ENCODE peak calls at places on chromosomes 7 and 10, in six cellular contexts. One of them, this sample, is unnamed. For H3K4me1 and H3K9me3, the result is how much of the 10 kb centered on the place peaks cover.

GRCh38 chr10:88851706-88852105 is at the start of gene ANKRD22:
- DNase-seq in gastrocnemius medialis: no peak
- DNase-seq in prostate gland: peak
- DNase-seq in stomach: peak
- DNase-seq in heart left ventricle: no peak
- DNase-seq in CD4-positive, CD25-positive, alpha-beta regulatory T cell: no peak
- DNase-seq in this sample: no peak

GRCh38 chr7:135900186-135900585 is 77.0 kb downstream of the MTPN start:
- DNase-seq in stomach: no peak
- DNase-seq in heart left ventricle: no peak
- DNase-seq in gastrocnemius medialis: no peak
- DNase-seq in CD4-positive, CD25-positive, alpha-beta regulatory T cell: no peak
- DNase-seq in prostate gland: no peak
- DNase-seq in this sample: no peak

GRCh38 chr10:24722676-24723385 is 856 bp downstream of the ARHGAP21 start:
- DNase-seq in heart left ventricle: peak
- DNase-seq in CD4-positive, CD25-positive, alpha-beta regulatory T cell: peak
- DNase-seq in prostate gland: peak
- DNase-seq in stomach: peak
- DNase-seq in gastrocnemius medialis: peak
- DNase-seq in this sample: peak

GRCh38 chr10:129959544-129960492 is 4.3 kb downstream of the EBF3 start:
- DNase-seq in heart left ventricle: no peak
- DNase-seq in CD4-positive, CD25-positive, alpha-beta regulatory T cell: no peak
- DNase-seq in gastrocnemius medialis: no peak
- DNase-seq in prostate gland: no peak
- DNase-seq in stomach: peak
- DNase-seq in this sample: peak

GRCh38 chr7:54678763-54679396 is 80.1 kb downstream of the SEC61G start:
- DNase-seq in prostate gland: no peak
- DNase-seq in gastrocnemius medialis: no peak
- DNase-seq in CD4-positive, CD25-positive, alpha-beta regulatory T cell: no peak
- DNase-seq in heart left ventricle: no peak
- DNase-seq in stomach: no peak
- DNase-seq in this sample: no peak

GRCh38 chr10:133324198-133324792 is 12.4 kb downstream of the CALY start:
- DNase-seq in heart left ventricle: no peak
- DNase-seq in CD4-positive, CD25-positive, alpha-beta regulatory T cell: peak
- DNase-seq in prostate gland: peak
- DNase-seq in gastrocnemius medialis: peak
- DNase-seq in stomach: peak
- DNase-seq in this sample: peak

GRCh38 chr10:24552346-24553016 is 171.2 kb downstream of the ARHGAP21 start:
- DNase-seq in stomach: peak
- DNase-seq in gastrocnemius medialis: peak
- DNase-seq in heart left ventricle: no peak
- DNase-seq in prostate gland: peak
- DNase-seq in CD4-positive, CD25-positive, alpha-beta regulatory T cell: no peak
- DNase-seq in this sample: peak

GRCh38 chr7:44767134-44767911 is 18.7 kb downstream of the ZMIZ2 start:
- DNase-seq in prostate gland: no peak
- DNase-seq in heart left ventricle: no peak
- DNase-seq in stomach: no peak
- DNase-seq in gastrocnemius medialis: no peak
- DNase-seq in CD4-positive, CD25-positive, alpha-beta regulatory T cell: no peak
- DNase-seq in this sample: no peak

GRCh38 chr10:102916173-102916572 is 1.9 kb upstream of the CNNM2 start:
- DNase-seq in heart left ventricle: no peak
- DNase-seq in stomach: no peak
- DNase-seq in CD4-positive, CD25-positive, alpha-beta regulatory T cell: no peak
- DNase-seq in gastrocnemius medialis: no peak
- DNase-seq in prostate gland: no peak
- DNase-seq in this sample: no peak

GRCh38 chr7:32583791-32584190 is 88.5 kb downstream of the AVL9 start:
- DNase-seq in heart left ventricle: no peak
- DNase-seq in CD4-positive, CD25-positive, alpha-beta regulatory T cell: no peak
- DNase-seq in stomach: no peak
- DNase-seq in prostate gland: no peak
- DNase-seq in gastrocnemius medialis: no peak
- DNase-seq in this sample: no peak

GRCh38 chr7:83486536-83486935 is 162.4 kb downstream of the SEMA3E start:
- DNase-seq in prostate gland: peak
- DNase-seq in heart left ventricle: no peak
- DNase-seq in stomach: no peak
- DNase-seq in gastrocnemius medialis: no peak
- DNase-seq in CD4-positive, CD25-positive, alpha-beta regulatory T cell: no peak
- DNase-seq in this sample: no peak

GRCh38 chr10:5448333-5449048 is 36.1 kb downstream of the NET1 start:
- DNase-seq in gastrocnemius medialis: no peak
- DNase-seq in prostate gland: no peak
- DNase-seq in stomach: no peak
- DNase-seq in heart left ventricle: no peak
- DNase-seq in CD4-positive, CD25-positive, alpha-beta regulatory T cell: no peak
- DNase-seq in this sample: no peak
- H3K4me3 ChIP-seq in gastrocnemius medialis: peak
- H3K4me3 ChIP-seq in prostate gland: peak
- H3K4me3 ChIP-seq in stomach: peak
- H3K4me3 ChIP-seq in heart left ventricle: peak
- H3K4me3 ChIP-seq in CD4-positive, CD25-positive, alpha-beta regulatory T cell: peak
- H3K4me3 ChIP-seq in this sample: peak

DNA sequence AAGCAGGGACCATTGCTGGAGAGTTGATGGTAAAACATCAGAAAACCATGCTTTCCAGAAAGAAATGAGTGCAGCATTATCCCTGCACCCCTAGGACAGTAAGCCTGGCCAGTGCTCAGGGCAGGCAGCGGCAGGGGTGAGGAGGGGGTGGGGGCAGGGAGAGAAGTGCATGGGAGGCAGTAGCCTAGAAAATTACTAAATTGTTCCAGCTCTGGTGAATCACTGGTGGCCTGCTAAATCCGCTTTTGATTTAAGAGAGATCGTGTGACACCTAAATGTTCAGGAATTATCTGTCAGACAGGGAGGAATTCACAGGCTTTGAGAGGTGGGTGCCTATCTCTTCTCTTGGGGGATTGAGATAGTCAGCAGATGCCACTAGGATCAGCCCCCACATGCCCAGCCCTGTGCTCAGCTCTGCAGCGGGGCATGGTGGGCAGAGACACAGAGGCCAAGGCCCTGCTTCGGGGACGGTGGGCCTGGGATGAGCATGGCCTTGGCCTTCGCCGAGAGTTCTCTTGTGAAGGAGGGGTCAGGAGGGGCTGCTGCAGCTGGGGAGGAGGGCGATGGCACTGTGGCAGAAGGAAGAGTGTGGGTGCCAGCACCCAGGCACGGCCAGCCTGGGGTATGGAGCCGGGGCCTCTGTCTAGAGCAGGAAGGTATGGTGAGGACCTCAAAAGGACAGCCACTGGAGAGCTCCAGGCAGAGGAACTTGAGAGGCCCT is 5.0 kb upstream of the AQP1 start:
- DNase-seq in heart left ventricle: no peak
- DNase-seq in gastrocnemius medialis: no peak
- DNase-seq in prostate gland: no peak
- DNase-seq in CD4-positive, CD25-positive, alpha-beta regulatory T cell: no peak
- DNase-seq in stomach: no peak
- DNase-seq in this sample: no peak
- H3K4me1 ChIP-seq in heart left ventricle: half or more
- H3K4me1 ChIP-seq in gastrocnemius medialis: under half
- H3K4me1 ChIP-seq in prostate gland: under half
- H3K4me1 ChIP-seq in CD4-positive, CD25-positive, alpha-beta regulatory T cell: under half
- H3K4me1 ChIP-seq in stomach: under half
- H3K4me1 ChIP-seq in this sample: under half

GRCh38 chr10:109067051-109067450 is 856.3 kb downstream of the XPNPEP1 start:
- DNase-seq in gastrocnemius medialis: no peak
- DNase-seq in heart left ventricle: no peak
- DNase-seq in CD4-positive, CD25-positive, alpha-beta regulatory T cell: no peak
- DNase-seq in prostate gland: no peak
- DNase-seq in stomach: no peak
- DNase-seq in this sample: no peak
- H3K9me3 ChIP-seq in gastrocnemius medialis: under half
- H3K9me3 ChIP-seq in heart left ventricle: under half
- H3K9me3 ChIP-seq in CD4-positive, CD25-positive, alpha-beta regulatory T cell: under half
- H3K9me3 ChIP-seq in prostate gland: under half
- H3K9me3 ChIP-seq in stomach: under half
- H3K9me3 ChIP-seq in this sample: under half

GRCh38 chr10:5187852-5188251 is 2.9 kb upstream of the AKR1C8 start:
- DNase-seq in prostate gland: no peak
- DNase-seq in stomach: no peak
- DNase-seq in gastrocnemius medialis: no peak
- DNase-seq in CD4-positive, CD25-positive, alpha-beta regulatory T cell: no peak
- DNase-seq in heart left ventricle: no peak
- DNase-seq in this sample: no peak

GRCh38 chr10:5188358-5188757 is 3.4 kb upstream of the AKR1C8 start:
- DNase-seq in stomach: no peak
- DNase-seq in CD4-positive, CD25-positive, alpha-beta regulatory T cell: no peak
- DNase-seq in gastrocnemius medialis: no peak
- DNase-seq in prostate gland: no peak
- DNase-seq in heart left ventricle: no peak
- DNase-seq in this sample: no peak

GRCh38 chr10:5183923-5184322 is 1.0 kb downstream of the AKR1C8 start:
- DNase-seq in heart left ventricle: no peak
- DNase-seq in gastrocnemius medialis: no peak
- DNase-seq in prostate gland: no peak
- DNase-seq in stomach: no peak
- DNase-seq in CD4-positive, CD25-positive, alpha-beta regulatory T cell: no peak
- DNase-seq in this sample: no peak

DNA sequence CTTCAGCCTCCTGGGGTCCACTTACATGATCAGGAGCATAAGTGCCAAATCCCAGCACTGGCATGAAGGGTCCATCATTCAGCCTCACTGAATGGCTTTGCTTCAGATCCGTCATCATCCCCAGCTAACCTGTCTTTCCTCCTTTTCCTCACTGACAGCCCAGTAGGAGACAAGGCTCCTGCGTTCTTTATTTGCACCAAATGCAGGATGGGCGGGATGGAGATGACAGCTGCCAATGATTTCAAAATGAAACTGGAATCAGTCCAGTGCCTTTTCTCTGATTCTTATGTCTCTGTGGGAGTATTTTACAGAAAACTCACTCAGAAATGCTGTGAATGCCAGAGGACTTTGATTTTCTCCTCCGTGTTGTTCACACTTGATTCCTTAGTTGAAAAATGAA is at the start of gene AKR1C8:
- DNase-seq in stomach: no peak
- DNase-seq in gastrocnemius medialis: no peak
- DNase-seq in prostate gland: no peak
- DNase-seq in CD4-positive, CD25-positive, alpha-beta regulatory T cell: no peak
- DNase-seq in heart left ventricle: no peak
- DNase-seq in this sample: no peak
- H3K4me3 ChIP-seq in stomach: no peak
- H3K4me3 ChIP-seq in gastrocnemius medialis: no peak
- H3K4me3 ChIP-seq in prostate gland: no peak
- H3K4me3 ChIP-seq in CD4-positive, CD25-positive, alpha-beta regulatory T cell: no peak
- H3K4me3 ChIP-seq in heart left ventricle: no peak
- H3K4me3 ChIP-seq in this sample: no peak

DNA sequence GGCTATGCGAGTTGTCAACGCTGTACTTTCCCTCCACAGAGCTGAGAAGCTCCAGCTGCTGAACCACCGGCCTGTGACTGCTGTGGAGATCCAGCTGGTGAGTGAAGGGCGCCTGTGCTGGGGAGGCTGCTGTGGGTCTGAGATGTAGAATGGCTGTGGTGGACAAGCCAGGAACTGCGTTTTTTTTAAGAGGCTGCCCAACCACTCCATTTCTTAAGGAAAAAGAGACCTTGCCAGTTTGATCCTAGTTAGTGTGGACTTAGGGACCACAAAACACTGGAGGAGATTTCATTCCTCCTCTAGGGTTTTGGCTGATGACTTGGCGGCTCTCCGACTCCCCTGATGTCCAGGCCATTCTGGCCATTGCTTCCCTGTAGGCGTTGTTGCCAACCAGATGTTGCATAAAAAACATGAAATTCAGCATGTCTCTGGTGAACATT is 30.8 kb downstream of the CRCP start:
- DNase-seq in CD4-positive, CD25-positive, alpha-beta regulatory T cell: no peak
- DNase-seq in heart left ventricle: peak
- DNase-seq in gastrocnemius medialis: peak
- DNase-seq in prostate gland: no peak
- DNase-seq in stomach: peak
- DNase-seq in this sample: peak
- H3K4me1 ChIP-seq in CD4-positive, CD25-positive, alpha-beta regulatory T cell: under half
- H3K4me1 ChIP-seq in heart left ventricle: under half
- H3K4me1 ChIP-seq in gastrocnemius medialis: under half
- H3K4me1 ChIP-seq in prostate gland: under half
- H3K4me1 ChIP-seq in stomach: under half
- H3K4me1 ChIP-seq in this sample: under half

DNA sequence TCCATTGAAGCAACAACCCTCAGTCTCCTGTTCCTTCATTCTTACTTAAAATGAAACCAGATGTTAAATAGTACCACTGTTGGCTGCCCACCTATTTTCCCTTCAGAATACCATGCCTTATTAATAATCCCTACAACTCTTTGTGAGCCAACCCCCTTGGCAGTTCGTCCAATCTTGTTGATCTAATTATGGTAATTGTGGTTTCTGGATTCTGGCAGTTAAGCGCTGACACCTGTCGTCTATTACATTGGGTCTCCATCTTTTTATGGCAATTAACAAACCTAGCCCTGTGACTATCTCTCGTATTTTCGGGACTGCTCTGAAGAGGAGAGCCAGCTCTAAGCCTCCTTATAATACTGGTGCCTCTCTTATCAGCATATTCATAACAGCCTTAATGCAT is 432.0 kb downstream of the ATRNL1 start:
- DNase-seq in prostate gland: no peak
- DNase-seq in heart left ventricle: no peak
- DNase-seq in CD4-positive, CD25-positive, alpha-beta regulatory T cell: no peak
- DNase-seq in gastrocnemius medialis: no peak
- DNase-seq in stomach: no peak
- DNase-seq in this sample: no peak
- H3K9me3 ChIP-seq in prostate gland: under half
- H3K9me3 ChIP-seq in heart left ventricle: under half
- H3K9me3 ChIP-seq in CD4-positive, CD25-positive, alpha-beta regulatory T cell: under half
- H3K9me3 ChIP-seq in gastrocnemius medialis: under half
- H3K9me3 ChIP-seq in stomach: under half
- H3K9me3 ChIP-seq in this sample: under half

GRCh38 chr7:1740214-1740613 is 70.1 kb downstream of the ELFN1 start:
- DNase-seq in CD4-positive, CD25-positive, alpha-beta regulatory T cell: no peak
- DNase-seq in gastrocnemius medialis: no peak
- DNase-seq in prostate gland: no peak
- DNase-seq in stomach: no peak
- DNase-seq in heart left ventricle: no peak
- DNase-seq in this sample: no peak

GRCh38 chr7:1742555-1743303 is 72.7 kb downstream of the ELFN1 start:
- DNase-seq in gastrocnemius medialis: no peak
- DNase-seq in CD4-positive, CD25-positive, alpha-beta regulatory T cell: peak
- DNase-seq in prostate gland: peak
- DNase-seq in stomach: peak
- DNase-seq in heart left ventricle: peak
- DNase-seq in this sample: no peak

GRCh38 chr7:1743481-1744230 is 73.6 kb downstream of the ELFN1 start:
- DNase-seq in stomach: no peak
- DNase-seq in gastrocnemius medialis: no peak
- DNase-seq in heart left ventricle: no peak
- DNase-seq in CD4-positive, CD25-positive, alpha-beta regulatory T cell: no peak
- DNase-seq in prostate gland: no peak
- DNase-seq in this sample: no peak

GRCh38 chr7:1741246-1741645 is 71.2 kb downstream of the ELFN1 start:
- DNase-seq in prostate gland: no peak
- DNase-seq in stomach: no peak
- DNase-seq in heart left ventricle: no peak
- DNase-seq in gastrocnemius medialis: no peak
- DNase-seq in CD4-positive, CD25-positive, alpha-beta regulatory T cell: no peak
- DNase-seq in this sample: no peak

GRCh38 chr7:1741751-1742554 is 71.9 kb downstream of the ELFN1 start:
- DNase-seq in CD4-positive, CD25-positive, alpha-beta regulatory T cell: no peak
- DNase-seq in stomach: no peak
- DNase-seq in heart left ventricle: no peak
- DNase-seq in gastrocnemius medialis: no peak
- DNase-seq in prostate gland: no peak
- DNase-seq in this sample: peak
- H3K4me3 ChIP-seq in CD4-positive, CD25-positive, alpha-beta regulatory T cell: no peak
- H3K4me3 ChIP-seq in stomach: no peak
- H3K4me3 ChIP-seq in heart left ventricle: no peak
- H3K4me3 ChIP-seq in gastrocnemius medialis: peak
- H3K4me3 ChIP-seq in prostate gland: no peak
- H3K4me3 ChIP-seq in this sample: peak

This sample was measured in psoas muscle.